ENCODE peak calls at places on chromosomes 11 and 22, in five cellular contexts. O is SK-N-SH, P is H1, A is K562, Z is GM12878. C is an unnamed sample.

GRCh38 chr11:126727381-126727780 is 273.2 kb downstream of the KIRREL3 start:
- DNase-seq in O (no peak), P (no peak), A (no peak), Z (no peak), C (no peak)

GRCh38 chr22:29737251-29738117 is 17.7 kb downstream of the CABP7 start:
- DNase-seq in O (no peak), P (no peak), A (no peak), Z (no peak), C (no peak)

GRCh38 chr11:30911247-30911646 is 325.1 kb upstream of the MPPED2 start:
- DNase-seq in O (no peak), P (no peak), A (no peak), Z (no peak), C (no peak)

GRCh38 chr11:548700-549603 is 11.6 kb downstream of the LMNTD2 start:
- DNase-seq in O (no peak), P (no peak), A (no peak), Z (no peak), C (no peak)

GRCh38 chr22:31439805-31440204 is 40.4 kb downstream of the DRG1 start:
- DNase-seq in O (no peak), P (no peak), A (no peak), Z (no peak), C (no peak)

GRCh38 chr22:40211481-40212052 is 33.8 kb downstream of the TNRC6B start:
- DNase-seq in O (no peak), P (no peak), A (no peak), Z (no peak), C (no peak)

GRCh38 chr11:61543606-61544306 is 35.2 kb downstream of the LRRC10B start:
- DNase-seq in O (no peak), P (no peak), A (no peak), Z (no peak), C (peak)

GRCh38 chr11:31805629-31806185 is 5.4 kb downstream of the PAX6 start:
- DNase-seq in O (peak), P (no peak), A (no peak), Z (no peak), C (no peak)

GRCh38 chr22:39176067-39176621 is 23.7 kb upstream of the CBX7 start:
- DNase-seq in O (no peak), P (no peak), A (no peak), Z (no peak), C (peak)

GRCh38 chr11:26030419-26030818 is 301.5 kb upstream of the ANO3 start:
- DNase-seq in O (no peak), P (no peak), A (no peak), Z (no peak), C (no peak)

GRCh38 chr11:81673001-81673400 is 1060.7 kb downstream of the FAM181B start:
- DNase-seq in O (no peak), P (no peak), A (no peak), Z (no peak), C (no peak)

GRCh38 chr11:8584511-8584910 is 9.5 kb downstream of the STK33 start:
- DNase-seq in O (no peak), P (no peak), A (no peak), Z (no peak), C (peak)

GRCh38 chr11:120520091-120520822 is 8.7 kb downstream of the GRIK4 start:
- DNase-seq in O (no peak), P (no peak), A (no peak), Z (no peak), C (no peak)

GRCh38 chr22:50569041-50569459 is 6.3 kb upstream of the SYCE3 start:
- DNase-seq in O (no peak), P (no peak), A (no peak), Z (no peak), C (peak)

GRCh38 chr11:95134491-95134890 is 44.8 kb downstream of the ENDOD1 start:
- DNase-seq in O (no peak), P (no peak), A (no peak), Z (no peak), C (no peak)

GRCh38 chr11:16385099-16385498 is 28.8 kb upstream of the SOX6 start:
- DNase-seq in O (no peak), P (no peak), A (no peak), Z (no peak), C (no peak)

GRCh38 chr11:32447252-32447651 is 11.9 kb upstream of the WT1 start:
- DNase-seq in O (no peak), P (no peak), A (no peak), Z (no peak), C (no peak)

GRCh38 chr11:58898106-58898505 is 41.2 kb upstream of the GLYATL1 start:
- DNase-seq in O (no peak), P (no peak), A (no peak), Z (no peak), C (no peak)

GRCh38 chr11:34907934-34908593 is 8.1 kb downstream of the APIP start:
- DNase-seq in O (no peak), P (no peak), A (no peak), Z (no peak), C (no peak)

GRCh38 chr11:115990004-115990447 is 485.8 kb upstream of the CADM1 start:
- DNase-seq in O (peak), P (no peak), A (peak), Z (no peak), C (no peak)

DNA sequence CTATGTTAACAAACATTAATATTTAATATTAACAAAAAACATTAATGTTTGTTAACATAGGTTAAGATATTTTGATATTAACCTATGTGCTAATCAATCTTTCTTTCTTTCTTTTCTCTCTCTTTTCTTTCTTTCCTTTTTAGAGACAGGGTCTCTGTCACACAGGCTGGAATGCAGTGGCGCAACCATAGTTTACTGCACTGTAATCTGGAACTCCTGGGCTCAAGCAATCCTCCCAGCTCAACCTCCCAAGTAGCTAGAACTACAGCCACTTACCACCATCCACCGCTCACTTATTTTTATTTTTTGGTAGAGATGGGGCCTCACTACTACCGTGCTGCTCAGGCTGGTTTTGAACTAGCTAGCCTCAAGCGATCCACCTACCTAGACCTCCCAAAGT is 13.2 kb downstream of the SIK3 start:
- DNase-seq in O (no peak), P (no peak), A (no peak), Z (no peak), C (no peak)
- TF ChIP-seq CTCF in O (no peak), P (no peak), A (no peak), Z (no peak), C (no peak)

DNA sequence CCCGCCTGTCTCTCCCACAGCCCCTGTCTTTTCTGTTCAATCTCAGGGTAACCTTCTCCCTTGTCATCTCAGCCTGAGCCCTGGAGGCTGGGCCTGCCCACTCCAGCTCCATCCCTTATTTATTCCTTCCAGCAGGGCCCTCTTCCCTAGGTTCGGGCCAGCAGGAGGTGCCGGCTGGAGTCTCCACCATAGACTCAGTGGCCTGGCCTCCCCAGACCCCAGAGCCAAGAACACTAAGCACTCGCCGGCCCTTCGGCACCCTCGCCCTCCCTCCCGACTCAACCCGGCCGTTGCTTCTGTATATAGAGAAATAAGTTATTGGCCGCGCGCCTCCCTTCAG is 1.4 kb upstream of the RAB1B start:
- DNase-seq in O (no peak), P (no peak), A (no peak), Z (no peak), C (no peak)
- H3K9ac ChIP-seq in O (peak), P (no peak), A (peak), Z (peak), C (no peak)

GRCh38 chr11:2270322-2271076 is at the start of gene ASCL2:
- DNase-seq in O (peak), P (no peak), A (peak), Z (no peak), C (no peak)

GRCh38 chr11:2267871-2268825 is 2.2 kb downstream of the ASCL2 start:
- DNase-seq in O (no peak), P (no peak), A (no peak), Z (no peak), C (no peak)

GRCh38 chr11:2271077-2271326 is 614 bp upstream of the ASCL2 start:
- DNase-seq in O (no peak), P (no peak), A (peak), Z (no peak), C (no peak)

GRCh38 chr11:2268911-2269600 is 1.3 kb downstream of the ASCL2 start:
- DNase-seq in O (peak), P (no peak), A (peak), Z (no peak), C (peak)

DNA sequence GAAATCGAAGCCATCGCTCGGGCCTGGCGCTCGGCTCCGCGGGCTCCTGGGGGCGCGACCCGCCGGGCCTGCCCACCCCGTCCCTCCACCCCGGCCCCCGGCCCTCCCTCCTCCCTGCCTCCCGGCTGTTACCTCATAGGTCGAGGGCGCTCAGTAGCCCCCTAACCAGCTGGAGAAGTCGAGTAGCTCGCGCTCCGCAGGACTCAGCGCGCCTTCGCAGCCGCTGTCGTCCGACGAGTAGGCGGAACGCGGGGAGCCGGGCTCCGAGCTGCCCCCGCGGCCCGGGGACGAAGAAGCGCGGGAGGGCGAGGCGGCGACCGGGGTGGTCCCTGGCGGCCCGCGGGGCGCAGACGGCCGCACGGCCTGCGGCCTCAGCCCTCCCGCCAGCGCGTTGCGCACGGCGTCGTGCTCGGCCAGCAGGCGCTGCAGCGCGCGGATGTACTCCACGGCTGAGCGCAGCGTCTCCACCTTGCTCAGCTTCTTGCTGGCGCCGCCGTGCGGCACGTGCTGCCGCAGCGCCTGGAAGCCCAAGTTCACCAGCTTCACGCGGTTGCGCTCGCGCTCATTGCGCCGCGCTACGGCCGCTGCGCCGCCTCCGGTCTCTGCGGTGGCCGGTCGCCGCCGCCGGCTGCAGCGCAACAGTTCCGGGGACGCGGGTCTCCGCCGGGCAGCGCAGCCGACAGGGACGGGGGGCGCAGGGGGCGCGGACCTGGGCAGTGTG is 627 bp downstream of the ASCL2 start:
- DNase-seq in O (peak), P (peak), A (peak), Z (no peak), C (no peak)
- TF ChIP-seq GABPA in O (no peak), P (peak), A (peak), Z (no peak), C (no peak)

DNA sequence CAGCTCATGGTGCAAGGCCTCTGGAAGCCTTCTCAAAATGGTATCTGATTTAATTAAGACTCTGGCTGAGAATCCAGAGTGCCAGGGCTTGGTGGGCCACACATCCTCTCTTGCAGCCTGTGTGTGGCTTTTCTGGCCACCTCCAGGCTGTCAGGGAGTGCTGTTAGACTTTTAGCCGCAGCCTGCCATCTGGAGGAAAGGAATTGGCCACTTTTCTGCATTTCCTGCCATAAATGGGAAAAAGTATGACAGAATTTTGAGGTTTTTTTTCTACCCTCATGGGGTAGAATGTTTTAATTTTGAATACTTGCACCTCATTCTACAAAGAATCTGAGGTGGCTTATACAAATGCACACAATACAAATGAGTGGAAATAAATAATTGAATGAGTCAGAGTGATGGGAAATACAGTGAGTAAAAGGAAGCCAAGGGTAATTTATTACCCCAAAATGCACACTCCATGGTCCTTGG is 218.4 kb downstream of the ADAMTS15 start:
- DNase-seq in O (no peak), P (no peak), A (no peak), Z (no peak), C (no peak)
- TF ChIP-seq CTCF in O (peak), P (no peak), A (no peak), Z (no peak), C (no peak)

DNA sequence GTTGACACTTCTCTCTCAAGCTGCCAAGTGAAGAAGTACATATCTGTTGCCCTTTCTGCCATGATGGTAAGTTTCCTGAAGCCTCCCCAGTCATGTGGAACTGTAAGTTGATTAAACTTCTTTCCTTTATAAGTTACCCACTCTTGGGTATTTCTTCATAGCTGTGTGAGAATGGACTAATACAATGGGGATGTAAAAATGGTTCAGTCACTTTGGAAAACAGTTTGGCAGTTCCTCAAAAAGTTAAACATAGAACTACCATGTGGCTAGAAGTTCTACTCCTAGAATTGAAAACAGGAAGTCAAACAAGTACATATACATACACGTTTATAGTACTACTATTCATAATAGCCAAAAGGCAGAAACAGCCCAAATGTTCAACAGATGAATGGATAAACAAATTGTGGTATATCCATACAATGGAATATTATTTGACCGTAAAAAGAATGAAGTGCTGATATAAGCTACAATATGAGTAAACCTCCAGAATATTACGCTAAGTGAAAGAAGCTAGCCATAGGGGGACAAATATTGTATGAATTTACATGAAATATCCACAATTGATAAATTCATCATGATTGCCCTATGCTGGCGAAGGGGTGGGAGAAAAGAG is 16.0 kb upstream of the DKK3 start:
- DNase-seq in O (no peak), P (no peak), A (no peak), Z (no peak), C (no peak)
- H3K9ac ChIP-seq in O (no peak), P (no peak), A (no peak), Z (no peak), C (no peak)

DNA sequence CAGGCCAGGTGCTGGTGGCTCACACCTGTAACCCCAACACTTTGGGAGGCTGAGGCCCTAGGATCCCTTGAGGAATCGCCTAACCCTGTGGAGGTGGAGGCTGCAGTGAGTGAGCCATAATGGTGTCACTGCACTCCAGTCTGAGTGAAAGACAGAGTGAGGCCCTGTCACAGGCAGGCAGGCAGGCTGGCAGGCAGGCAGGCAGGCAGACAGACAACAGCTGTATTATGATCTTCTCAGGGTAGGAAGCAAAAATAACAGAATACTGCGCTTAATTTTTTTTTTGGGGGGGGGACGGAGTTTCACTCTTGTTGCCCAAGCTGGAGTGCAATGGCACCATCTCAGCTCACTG is 3901.6 kb upstream of the OR11H1 start:
- DNase-seq in O (no peak), P (no peak), A (no peak), Z (no peak), C (no peak)
- TF ChIP-seq GABPA in O (no peak), P (no peak), A (no peak), Z (no peak), C (no peak)

GRCh38 chr11:68202165-68202564 is 10.9 kb downstream of the KMT5B start:
- DNase-seq in O (no peak), P (no peak), A (no peak), Z (no peak), C (no peak)

GRCh38 chr11:68194675-68195294 is 18.3 kb downstream of the KMT5B start:
- DNase-seq in O (no peak), P (no peak), A (no peak), Z (no peak), C (no peak)

GRCh38 chr11:68200639-68201038 is 12.5 kb downstream of the KMT5B start:
- DNase-seq in O (no peak), P (no peak), A (no peak), Z (no peak), C (no peak)

GRCh38 chr11:68196219-68196618 is 16.9 kb downstream of the KMT5B start:
- DNase-seq in O (no peak), P (no peak), A (no peak), Z (no peak), C (no peak)

DNA sequence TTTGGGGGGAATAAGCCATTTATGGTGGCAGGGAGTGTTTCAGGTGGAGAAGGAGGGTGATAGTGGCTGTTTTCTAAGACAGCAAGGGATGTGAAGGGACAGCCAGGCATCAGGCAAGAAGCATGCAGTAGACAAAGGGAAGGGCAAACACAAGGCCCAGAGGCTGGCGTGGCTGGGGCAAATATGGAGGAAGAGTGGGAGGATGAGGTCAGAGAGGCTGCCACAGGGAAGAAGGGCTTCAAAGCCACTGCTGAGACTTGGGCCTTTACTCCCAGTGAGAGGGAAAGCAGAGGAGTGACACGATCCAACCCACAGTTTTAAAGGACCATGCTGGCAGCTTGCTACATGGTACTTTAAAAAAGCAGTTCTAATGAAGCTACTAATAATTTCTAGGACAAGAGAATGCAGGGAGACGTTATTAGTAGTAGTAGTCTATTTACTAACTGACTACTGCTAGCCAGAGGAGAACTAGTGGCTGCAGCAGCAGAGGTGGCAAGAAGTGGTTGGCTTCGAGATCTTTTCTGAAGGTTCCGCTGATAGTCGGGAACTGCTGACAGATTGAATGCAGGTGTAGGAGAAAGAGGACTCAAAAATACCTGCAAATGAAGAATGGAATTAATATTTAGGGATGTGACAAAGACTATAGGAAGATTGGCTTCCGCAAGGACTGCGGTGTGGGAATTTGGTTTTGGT is 13.7 kb downstream of the KMT5B start:
- DNase-seq in O (no peak), P (no peak), A (no peak), Z (no peak), C (no peak)
- TF ChIP-seq CTCF in O (no peak), P (no peak), A (no peak), Z (no peak), C (no peak)

GRCh38 chr22:20299736-20300136 is 20.1 kb downstream of the DGCR6L start:
- DNase-seq in O (no peak), P (no peak), A (no peak), Z (no peak), C (no peak)
- H3K9ac ChIP-seq in O (no peak), P (no peak), A (peak), Z (no peak), C (no peak)